ENCODE peak calls at places on chromosome 14, in six cellular contexts. H is IMR-90, P is Panc1, J is astrocyte, M is sigmoid colon, N is PC-3. X is an unnamed sample.

GRCh38 chr14:23601424-23601823 is 22.8 kb upstream of the JPH4 start:
- DNase-seq in J (no peak), P (no peak), N (no peak), H (no peak), M (no peak), X (no peak)

GRCh38 chr14:60505448-60505847 is 3.5 kb upstream of the SIX6 start:
- DNase-seq in P (no peak), M (no peak), N (no peak), J (no peak), H (no peak), X (no peak)

GRCh38 chr14:49598479-49599301 is at the start of gene LRR1:
- DNase-seq in J (peak), M (peak), P (no peak), H (peak), N (peak), X (peak)

GRCh38 chr14:99408971-99409289 is 71.7 kb downstream of the SETD3 start:
- DNase-seq in H (no peak), P (no peak), J (no peak), M (peak), N (no peak), X (no peak)

GRCh38 chr14:75495882-75496281 is 26.4 kb upstream of the BATF start:
- DNase-seq in H (no peak), M (no peak), J (no peak), P (no peak), N (no peak), X (no peak)

GRCh38 chr14:70714055-70714550 is 72.4 kb downstream of the TTC9 start:
- DNase-seq in P (peak), J (peak), N (peak), M (no peak), H (peak), X (no peak)

GRCh38 chr14:94936901-94937321 is 167.0 kb upstream of the GSC start:
- DNase-seq in J (no peak), M (peak), P (no peak), H (no peak), N (no peak), X (peak)

GRCh38 chr14:101695659-101696058 is 65.8 kb upstream of the PPP2R5C start:
- DNase-seq in P (no peak), J (no peak), M (no peak), N (no peak), H (no peak), X (no peak)

GRCh38 chr14:75568791-75569190 is 9.6 kb upstream of the FLVCR2 start:
- DNase-seq in N (no peak), P (no peak), M (no peak), J (no peak), H (no peak), X (no peak)

GRCh38 chr14:34843011-34843554 is 32.1 kb downstream of the BAZ1A start:
- DNase-seq in H (peak), N (peak), J (peak), M (no peak), P (no peak), X (peak)

GRCh38 chr14:41167040-41167439 is 439.6 kb upstream of the LRFN5 start:
- DNase-seq in N (no peak), M (no peak), P (no peak), H (no peak), J (no peak), X (no peak)

GRCh38 chr14:42671636-42672035 is 1065.0 kb downstream of the LRFN5 start:
- DNase-seq in M (no peak), J (no peak), N (peak), P (no peak), H (no peak), X (no peak)

GRCh38 chr14:73238262-73238852 is 1.1 kb downstream of the PAPLN start:
- DNase-seq in H (peak), M (peak), N (peak), P (no peak), J (peak), X (no peak)

GRCh38 chr14:28867571-28867970 is 101.0 kb downstream of the FOXG1 start:
- DNase-seq in H (no peak), J (peak), M (no peak), P (no peak), N (no peak), X (no peak)

GRCh38 chr14:94768521-94769412 is 1.1 kb downstream of the GSC start:
- DNase-seq in P (no peak), N (no peak), H (no peak), J (no peak), M (peak), X (no peak)

GRCh38 chr14:46691819-46692218 is 40.2 kb upstream of the RPL10L start:
- DNase-seq in H (no peak), P (no peak), N (no peak), J (no peak), M (no peak), X (no peak)

GRCh38 chr14:46686652-46687051 is 35.1 kb upstream of the RPL10L start:
- DNase-seq in M (no peak), P (no peak), H (no peak), N (no peak), J (no peak), X (no peak)
- H3K27ac ChIP-seq in M (no peak), P (no peak), H (no peak), N (no peak), J (no peak), X (no peak)

GRCh38 chr14:90539996-90540395 is 143.2 kb downstream of the CALM1 start:
- DNase-seq in J (no peak), N (no peak), P (no peak), H (no peak), M (no peak), X (no peak)
- H3K27ac ChIP-seq in J (no peak), N (no peak), P (no peak), H (no peak), M (no peak), X (no peak)

DNA sequence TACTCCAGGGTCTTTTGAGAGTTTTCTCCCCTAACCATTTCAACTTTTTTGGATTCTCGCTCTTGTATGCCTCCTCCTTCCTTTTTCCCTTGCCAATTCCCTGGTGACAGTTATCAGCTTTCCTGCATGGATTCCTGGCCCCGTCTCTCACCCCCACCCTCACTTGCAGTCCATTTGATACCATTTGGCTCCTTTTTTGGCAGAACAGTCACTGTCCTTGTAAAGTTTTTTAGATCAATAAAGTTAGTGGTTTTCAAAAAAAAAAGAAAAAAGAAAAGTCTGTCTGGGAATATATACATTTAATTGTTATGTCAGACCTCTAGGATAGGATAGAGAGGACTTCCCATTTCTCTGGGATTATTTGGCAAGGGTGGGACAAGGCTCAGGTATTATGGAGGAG is 42.1 kb downstream of the ACTN1 start:
- DNase-seq in P (no peak), M (no peak), J (no peak), H (no peak), N (no peak), X (no peak)
- H3K27ac ChIP-seq in P (no peak), M (peak), J (peak), H (no peak), N (no peak), X (peak)

GRCh38 chr14:22549981-22550670 is 38.9 kb downstream of the DAD1 start:
- DNase-seq in H (peak), M (no peak), N (peak), P (no peak), J (peak), X (no peak)

GRCh38 chr14:22547309-22547947 is 41.6 kb downstream of the DAD1 start:
- DNase-seq in J (no peak), N (no peak), M (no peak), H (no peak), P (no peak), X (no peak)

GRCh38 chr14:22546722-22547071 is 42.3 kb downstream of the DAD1 start:
- DNase-seq in N (no peak), P (no peak), M (no peak), H (no peak), J (no peak), X (no peak)

GRCh38 chr14:22549304-22549962 is 39.6 kb downstream of the DAD1 start:
- DNase-seq in N (no peak), P (no peak), M (no peak), H (no peak), J (no peak), X (no peak)

DNA sequence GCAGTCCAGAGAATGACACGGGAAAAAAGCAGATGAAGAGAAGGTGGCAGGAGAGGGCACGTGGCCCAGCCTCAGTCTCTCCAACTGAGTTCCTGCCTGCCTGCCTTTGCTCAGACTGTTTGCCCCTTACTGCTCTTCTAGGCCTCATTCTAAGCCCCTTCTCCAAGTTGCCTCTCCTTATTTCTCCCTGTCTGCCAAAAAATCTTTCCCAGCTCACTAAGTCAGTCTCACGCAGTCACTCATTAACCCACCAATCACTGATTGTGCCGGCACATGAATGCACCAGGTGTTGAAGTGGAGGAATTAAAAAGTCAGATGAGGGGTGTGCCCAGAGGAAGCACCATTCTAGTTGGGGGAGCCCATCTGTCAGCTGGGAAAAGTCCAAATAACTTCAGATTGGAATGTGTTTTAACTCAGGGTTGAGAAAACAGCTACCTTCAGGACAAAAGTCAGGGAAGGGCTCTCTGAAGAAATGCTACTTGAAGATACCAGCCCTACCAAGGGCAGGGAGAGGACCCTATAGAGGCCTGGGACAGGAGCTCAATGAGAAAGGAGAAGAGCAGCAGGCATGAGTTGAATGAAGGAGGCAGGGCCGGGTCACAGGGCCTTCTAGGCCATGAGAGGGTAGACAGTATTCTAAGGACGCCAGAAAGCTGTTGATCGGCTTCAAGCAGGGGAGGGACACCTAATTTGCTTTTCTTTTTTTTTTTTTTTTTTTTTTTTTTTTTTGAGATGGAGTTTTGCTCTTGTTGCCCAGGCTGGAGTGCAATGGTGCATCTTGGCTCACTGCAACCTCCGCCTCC is 40.9 kb downstream of the DAD1 start:
- DNase-seq in J (no peak), N (no peak), P (no peak), H (no peak), M (no peak), X (no peak)
- H3K27ac ChIP-seq in J (no peak), N (no peak), P (no peak), H (no peak), M (no peak), X (no peak)

GRCh38 chr14:88987516-88987915 is 163.1 kb downstream of the TTC8 start:
- DNase-seq in P (no peak), N (peak), M (no peak), H (no peak), J (peak), X (no peak)

GRCh38 chr14:88985654-88986053 is 161.2 kb downstream of the TTC8 start:
- DNase-seq in P (no peak), H (no peak), J (no peak), M (no peak), N (no peak), X (no peak)

GRCh38 chr14:88986146-88986841 is 161.8 kb downstream of the TTC8 start:
- DNase-seq in N (peak), P (no peak), H (peak), J (peak), M (no peak), X (no peak)

GRCh38 chr14:88981948-88982347 is 157.5 kb downstream of the TTC8 start:
- DNase-seq in M (no peak), H (no peak), N (no peak), P (no peak), J (no peak), X (no peak)

DNA sequence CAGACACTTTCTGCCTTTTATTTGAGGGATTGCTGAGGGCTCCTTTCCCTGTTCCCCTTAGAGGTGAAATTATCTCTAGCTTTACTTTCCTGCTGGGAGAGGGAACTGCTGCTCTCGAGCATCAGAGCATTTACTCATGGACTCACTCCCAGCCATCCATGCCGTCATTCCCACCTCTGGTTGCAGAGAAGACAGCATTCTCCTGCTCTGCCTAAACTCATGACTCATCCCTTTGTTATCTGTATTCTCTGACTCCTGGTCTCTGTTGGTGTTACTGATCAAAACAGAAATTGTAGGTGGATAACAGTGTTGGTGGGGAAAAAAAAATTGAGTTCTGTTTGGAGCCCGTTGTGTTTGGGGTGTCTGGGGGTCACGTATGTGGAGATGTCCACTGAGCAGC is 159.3 kb downstream of the TTC8 start:
- DNase-seq in P (no peak), N (peak), J (peak), M (no peak), H (peak), X (no peak)
- H3K27ac ChIP-seq in P (no peak), N (peak), J (peak), M (no peak), H (no peak), X (no peak)

DNA sequence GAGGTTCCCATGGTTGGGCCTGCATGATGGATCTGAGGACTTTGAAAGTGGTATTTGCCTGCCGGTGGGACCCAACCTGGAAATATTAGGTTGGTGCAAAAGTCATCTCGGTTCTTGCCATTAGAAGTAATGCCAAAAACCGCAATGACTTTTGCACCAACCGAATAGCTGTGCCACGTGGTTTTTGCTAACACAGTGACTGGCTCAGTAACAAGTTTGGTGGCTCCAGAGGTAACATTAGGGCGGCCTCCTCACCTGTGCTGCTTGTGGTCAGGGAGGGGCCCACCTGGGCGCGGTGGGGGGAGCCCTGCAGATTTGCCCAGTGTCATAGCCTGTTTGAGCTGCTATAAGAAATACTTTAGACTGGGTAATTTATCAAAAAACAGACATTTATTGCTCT is 1.8 kb downstream of the BDKRB2 start:
- DNase-seq in M (no peak), J (no peak), H (no peak), P (no peak), N (peak), X (no peak)
- H3K27ac ChIP-seq in M (peak), J (no peak), H (peak), P (no peak), N (no peak), X (no peak)

DNA sequence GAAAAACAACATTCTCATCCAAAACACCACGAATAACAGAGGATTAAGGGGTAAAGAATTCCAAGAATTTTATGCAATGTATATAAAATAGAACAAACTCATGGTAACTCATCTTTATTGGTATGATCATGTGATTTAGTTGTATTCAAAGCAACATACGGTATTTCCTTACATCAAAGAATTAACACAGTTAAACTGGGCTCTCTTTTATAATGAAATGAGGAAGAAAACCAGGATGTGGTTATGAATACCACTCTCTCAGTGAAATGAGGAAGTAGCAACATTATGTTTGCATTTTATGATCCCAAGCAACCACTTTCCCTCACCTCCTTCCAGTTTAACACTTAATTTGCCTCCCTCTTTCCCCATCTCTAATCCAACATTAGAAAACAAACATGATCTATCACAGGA is 22.9 kb downstream of the SPTLC2 start:
- DNase-seq in P (no peak), M (no peak), N (peak), H (peak), J (peak), X (no peak)
- H3K27ac ChIP-seq in P (no peak), M (no peak), N (peak), H (peak), J (peak), X (peak)

GRCh38 chr14:31127690-31128089 is 79.9 kb downstream of the HECTD1 start:
- DNase-seq in H (no peak), N (no peak), P (no peak), M (no peak), J (no peak), X (no peak)
- H3K27ac ChIP-seq in H (no peak), N (no peak), P (no peak), M (no peak), J (no peak), X (no peak)